ENCODE peak calls at places on chromosomes 13 and 19, in five cellular contexts. One of them, this sample, is unnamed.
A peak's percentile ranks its signal among the peaks of the same experiment; 100 is the strongest.

GRCh38 chr13:74287672-74288169 is 153.5 kb upstream of the KLF12 start:
- DNase-seq in Peyer's patch: peak; percentile 93
- DNase-seq in brain microvascular endothelial cell: peak; percentile 80
- DNase-seq in tibial nerve: peak; percentile 50
- DNase-seq in WTC11: peak; percentile 52
- DNase-seq in this sample: no peak

GRCh38 chr19:18610245-18610555 is 2.5 kb upstream of the TMEM59L start:
- DNase-seq in Peyer's patch: no peak
- DNase-seq in brain microvascular endothelial cell: no peak
- DNase-seq in tibial nerve: no peak
- DNase-seq in WTC11: no peak
- DNase-seq in this sample: no peak

GRCh38 chr13:46753137-46753536 is 43.8 kb downstream of the ESD start:
- DNase-seq in Peyer's patch: no peak
- DNase-seq in brain microvascular endothelial cell: no peak
- DNase-seq in tibial nerve: no peak
- DNase-seq in WTC11: no peak
- DNase-seq in this sample: no peak

GRCh38 chr13:74641586-74641985 is 507.4 kb upstream of the KLF12 start:
- DNase-seq in Peyer's patch: no peak
- DNase-seq in brain microvascular endothelial cell: peak; percentile 17
- DNase-seq in tibial nerve: no peak
- DNase-seq in WTC11: no peak
- DNase-seq in this sample: no peak

GRCh38 chr19:1512671-1513491 is at the start of gene ADAMTSL5:
- DNase-seq in Peyer's patch: peak; percentile 42
- DNase-seq in brain microvascular endothelial cell: no peak
- DNase-seq in tibial nerve: no peak
- DNase-seq in WTC11: peak; percentile 45
- DNase-seq in this sample: no peak

GRCh38 chr13:37657134-37657533 is 58.6 kb upstream of the POSTN start:
- DNase-seq in Peyer's patch: no peak
- DNase-seq in brain microvascular endothelial cell: peak; percentile 63
- DNase-seq in tibial nerve: no peak
- DNase-seq in WTC11: no peak
- DNase-seq in this sample: no peak

GRCh38 chr13:98484289-98485219 is 92.4 kb downstream of the STK24 start:
- DNase-seq in Peyer's patch: peak; percentile 31
- DNase-seq in brain microvascular endothelial cell: peak; percentile 98
- DNase-seq in tibial nerve: no peak
- DNase-seq in WTC11: peak; percentile 71
- DNase-seq in this sample: peak; percentile 77

GRCh38 chr19:10295305-10295846 is 5.6 kb downstream of the ICAM5 start:
- DNase-seq in Peyer's patch: peak; percentile 73
- DNase-seq in brain microvascular endothelial cell: no peak
- DNase-seq in tibial nerve: no peak
- DNase-seq in WTC11: peak; percentile 58
- DNase-seq in this sample: no peak

GRCh38 chr19:53112286-53112685 is 9.1 kb upstream of the ZNF160 start:
- DNase-seq in Peyer's patch: no peak
- DNase-seq in brain microvascular endothelial cell: peak; percentile 42
- DNase-seq in tibial nerve: no peak
- DNase-seq in WTC11: no peak
- DNase-seq in this sample: no peak

GRCh38 chr13:104477256-104477655 is 1411.0 kb upstream of the SLC10A2 start:
- DNase-seq in Peyer's patch: no peak
- DNase-seq in brain microvascular endothelial cell: peak; percentile 80
- DNase-seq in tibial nerve: no peak
- DNase-seq in WTC11: no peak
- DNase-seq in this sample: no peak

GRCh38 chr19:13018037-13018914 is 23.0 kb downstream of the NFIX start:
- DNase-seq in Peyer's patch: no peak
- DNase-seq in brain microvascular endothelial cell: no peak
- DNase-seq in tibial nerve: no peak
- DNase-seq in WTC11: peak; percentile 46
- DNase-seq in this sample: no peak

GRCh38 chr19:12668937-12669271 is 2.3 kb downstream of the WDR83 start:
- DNase-seq in Peyer's patch: peak; percentile 53
- DNase-seq in brain microvascular endothelial cell: peak; percentile 60
- DNase-seq in tibial nerve: peak; percentile 35
- DNase-seq in WTC11: no peak
- DNase-seq in this sample: peak; percentile 80

GRCh38 chr13:80504453-80504852 is 163.5 kb upstream of the SPRY2 start:
- DNase-seq in Peyer's patch: no peak
- DNase-seq in brain microvascular endothelial cell: no peak
- DNase-seq in tibial nerve: no peak
- DNase-seq in WTC11: no peak
- DNase-seq in this sample: no peak

GRCh38 chr13:80133631-80134083 is 207.3 kb downstream of the SPRY2 start:
- DNase-seq in Peyer's patch: no peak
- DNase-seq in brain microvascular endothelial cell: no peak
- DNase-seq in tibial nerve: no peak
- DNase-seq in WTC11: no peak
- DNase-seq in this sample: no peak

GRCh38 chr13:98476106-98476505 is 100.8 kb downstream of the STK24 start:
- DNase-seq in Peyer's patch: no peak
- DNase-seq in brain microvascular endothelial cell: no peak
- DNase-seq in tibial nerve: no peak
- DNase-seq in WTC11: peak; percentile 80
- DNase-seq in this sample: no peak

GRCh38 chr13:80399340-80400163 is 58.6 kb upstream of the SPRY2 start:
- DNase-seq in Peyer's patch: peak; percentile 21
- DNase-seq in brain microvascular endothelial cell: no peak
- DNase-seq in tibial nerve: no peak
- DNase-seq in WTC11: no peak
- DNase-seq in this sample: no peak

GRCh38 chr19:8487137-8487851 is 15.1 kb downstream of the PRAM1 start:
- DNase-seq in Peyer's patch: peak; percentile 62
- DNase-seq in brain microvascular endothelial cell: no peak
- DNase-seq in tibial nerve: no peak
- DNase-seq in WTC11: no peak
- DNase-seq in this sample: no peak

GRCh38 chr13:99935772-99936171 is 35.8 kb downstream of the ZIC5 start:
- DNase-seq in Peyer's patch: no peak
- DNase-seq in brain microvascular endothelial cell: no peak
- DNase-seq in tibial nerve: no peak
- DNase-seq in WTC11: peak; percentile 56
- DNase-seq in this sample: no peak
- TF ChIP-seq CTCF in Peyer's patch: no peak
- TF ChIP-seq CTCF in brain microvascular endothelial cell: no peak
- TF ChIP-seq CTCF in tibial nerve: no peak
- TF ChIP-seq CTCF in WTC11: peak; percentile 25
- TF ChIP-seq CTCF in this sample: no peak

GRCh38 chr13:35514166-35514565 is 37.7 kb upstream of the MAB21L1 start:
- DNase-seq in Peyer's patch: no peak
- DNase-seq in brain microvascular endothelial cell: no peak
- DNase-seq in tibial nerve: no peak
- DNase-seq in WTC11: no peak
- DNase-seq in this sample: no peak
- TF ChIP-seq CTCF in Peyer's patch: no peak
- TF ChIP-seq CTCF in brain microvascular endothelial cell: no peak
- TF ChIP-seq CTCF in tibial nerve: no peak
- TF ChIP-seq CTCF in WTC11: no peak
- TF ChIP-seq CTCF in this sample: no peak

GRCh38 chr19:5189318-5189607 is 151.3 kb downstream of the PTPRS start:
- DNase-seq in Peyer's patch: no peak
- DNase-seq in brain microvascular endothelial cell: no peak
- DNase-seq in tibial nerve: no peak
- DNase-seq in WTC11: no peak
- DNase-seq in this sample: no peak

GRCh38 chr19:5183616-5184015 is 157.0 kb downstream of the PTPRS start:
- DNase-seq in Peyer's patch: no peak
- DNase-seq in brain microvascular endothelial cell: no peak
- DNase-seq in tibial nerve: no peak
- DNase-seq in WTC11: no peak
- DNase-seq in this sample: no peak

GRCh38 chr19:5188548-5189317 is 151.9 kb downstream of the PTPRS start:
- DNase-seq in Peyer's patch: no peak
- DNase-seq in brain microvascular endothelial cell: no peak
- DNase-seq in tibial nerve: no peak
- DNase-seq in WTC11: no peak
- DNase-seq in this sample: no peak

GRCh38 chr19:5184930-5185329 is 155.7 kb downstream of the PTPRS start:
- DNase-seq in Peyer's patch: no peak
- DNase-seq in brain microvascular endothelial cell: no peak
- DNase-seq in tibial nerve: no peak
- DNase-seq in WTC11: no peak
- DNase-seq in this sample: no peak

DNA sequence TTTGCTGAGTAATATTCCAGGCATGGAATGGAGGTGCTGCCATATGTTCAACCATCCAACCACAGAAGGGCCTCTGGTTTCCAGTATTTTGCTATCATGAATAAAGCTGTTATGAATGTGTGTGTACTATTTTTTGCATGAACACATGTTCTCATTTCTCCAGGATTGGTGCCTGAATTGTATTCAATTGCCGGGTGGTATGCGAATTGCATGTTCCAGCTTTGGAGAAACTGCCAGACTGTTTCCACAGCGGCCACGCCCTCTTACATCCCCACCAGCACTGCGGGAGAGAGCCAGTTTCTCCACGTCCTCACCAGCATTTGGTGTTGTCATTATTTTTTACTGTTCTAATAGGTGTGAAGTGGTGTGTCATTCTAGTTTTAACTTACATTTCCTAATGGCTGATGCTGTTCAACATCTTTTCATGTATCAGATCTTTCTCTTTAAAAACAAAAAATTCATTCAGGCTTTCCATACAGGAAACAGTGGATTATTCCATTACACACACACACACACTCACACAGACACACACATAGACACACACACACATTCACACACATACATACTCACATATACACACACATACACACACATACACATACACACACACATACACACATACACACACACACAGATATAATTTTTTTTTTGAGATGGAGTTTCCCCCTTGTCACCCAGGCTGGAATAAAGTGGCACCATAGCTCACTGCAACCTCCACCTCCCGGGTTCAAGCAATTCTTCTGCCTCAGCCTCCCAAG is 154.1 kb downstream of the PTPRS start:
- DNase-seq in Peyer's patch: no peak
- DNase-seq in brain microvascular endothelial cell: peak; percentile 14
- DNase-seq in tibial nerve: no peak
- DNase-seq in WTC11: no peak
- DNase-seq in this sample: no peak
- TF ChIP-seq CTCF in Peyer's patch: no peak
- TF ChIP-seq CTCF in brain microvascular endothelial cell: no peak
- TF ChIP-seq CTCF in tibial nerve: no peak
- TF ChIP-seq CTCF in WTC11: no peak
- TF ChIP-seq CTCF in this sample: no peak

DNA sequence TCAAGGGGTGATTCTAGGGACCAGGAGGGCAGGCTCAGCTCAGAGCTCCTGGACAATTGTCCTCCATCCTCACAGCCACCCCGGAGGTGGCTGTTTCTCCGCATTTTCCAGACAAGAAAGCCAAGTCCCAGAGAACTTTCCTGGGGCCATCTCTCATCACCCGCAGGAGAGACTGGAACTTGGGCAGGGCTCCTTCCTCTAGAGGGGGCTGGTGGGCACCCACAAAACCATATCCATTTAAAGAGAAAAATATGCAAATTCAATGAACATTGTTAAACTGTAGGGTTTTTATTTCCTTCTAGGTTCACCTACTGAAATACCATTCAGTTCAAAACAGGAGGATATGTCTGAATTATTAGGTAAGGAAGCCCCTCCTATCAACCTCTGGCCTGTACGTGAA is 16.6 kb downstream of the SPACA7 start:
- DNase-seq in Peyer's patch: no peak
- DNase-seq in brain microvascular endothelial cell: no peak
- DNase-seq in tibial nerve: no peak
- DNase-seq in WTC11: no peak
- DNase-seq in this sample: no peak
- TF ChIP-seq CTCF in Peyer's patch: no peak
- TF ChIP-seq CTCF in brain microvascular endothelial cell: no peak
- TF ChIP-seq CTCF in tibial nerve: no peak
- TF ChIP-seq CTCF in WTC11: no peak
- TF ChIP-seq CTCF in this sample: no peak

GRCh38 chr19:16495982-16496612 is at the start of the genes C19orf44 and CALR3:
- DNase-seq in Peyer's patch: peak; percentile 99
- DNase-seq in brain microvascular endothelial cell: peak; percentile 99
- DNase-seq in tibial nerve: peak; percentile 98
- DNase-seq in WTC11: peak; percentile 98
- DNase-seq in this sample: peak; percentile 92
- TF ChIP-seq CTCF in Peyer's patch: no peak
- TF ChIP-seq CTCF in brain microvascular endothelial cell: peak; percentile 4
- TF ChIP-seq CTCF in tibial nerve: peak; percentile 68
- TF ChIP-seq CTCF in WTC11: no peak
- TF ChIP-seq CTCF in this sample: no peak

This sample was measured in omental fat pad.